ENCODE peak calls at places on chromosomes 4 and X, in six cellular contexts. One of them, this sample, is unnamed.

GRCh38 chrX:130772313-130773140 is 130.5 kb downstream of the ENOX2 start:
- DNase-seq in K562: peak; percentile 16
- DNase-seq in WERI-Rb-1: no peak
- DNase-seq in NT2/D1: no peak
- DNase-seq in ascending aorta: no peak
- DNase-seq in BE2C: no peak
- DNase-seq in this sample: no peak

GRCh38 chr4:186722856-186723206 is 825 bp downstream of the FAT1 start:
- DNase-seq in K562: no peak
- DNase-seq in BE2C: no peak
- DNase-seq in NT2/D1: no peak
- DNase-seq in WERI-Rb-1: no peak
- DNase-seq in ascending aorta: no peak
- DNase-seq in this sample: no peak

GRCh38 chr4:85028910-85029309 is 62.4 kb upstream of the WDFY3 start:
- DNase-seq in NT2/D1: no peak
- DNase-seq in K562: no peak
- DNase-seq in WERI-Rb-1: no peak
- DNase-seq in ascending aorta: no peak
- DNase-seq in BE2C: peak; percentile 15
- DNase-seq in this sample: no peak

GRCh38 chrX:123779908-123780396 is 47.1 kb upstream of the THOC2 start:
- DNase-seq in ascending aorta: no peak
- DNase-seq in NT2/D1: no peak
- DNase-seq in K562: peak; percentile 27
- DNase-seq in WERI-Rb-1: no peak
- DNase-seq in BE2C: no peak
- DNase-seq in this sample: no peak

GRCh38 chr4:152138451-152138850 is 377.6 kb upstream of the GATB start:
- DNase-seq in BE2C: no peak
- DNase-seq in WERI-Rb-1: peak; percentile 26
- DNase-seq in ascending aorta: no peak
- DNase-seq in NT2/D1: no peak
- DNase-seq in K562: no peak
- DNase-seq in this sample: no peak

GRCh38 chr4:11801466-11802446 is 373.1 kb upstream of the HS3ST1 start:
- DNase-seq in ascending aorta: no peak
- DNase-seq in WERI-Rb-1: no peak
- DNase-seq in K562: no peak
- DNase-seq in NT2/D1: no peak
- DNase-seq in BE2C: no peak
- DNase-seq in this sample: no peak

GRCh38 chr4:88457307-88458090 is 580 bp downstream of the HERC5 start:
- DNase-seq in K562: no peak
- DNase-seq in ascending aorta: peak; percentile 75
- DNase-seq in WERI-Rb-1: peak; percentile 42
- DNase-seq in NT2/D1: no peak
- DNase-seq in BE2C: peak; percentile 9
- DNase-seq in this sample: no peak

GRCh38 chr4:29278580-29278979 is 1441.6 kb upstream of the PCDH7 start:
- DNase-seq in WERI-Rb-1: no peak
- DNase-seq in ascending aorta: no peak
- DNase-seq in K562: no peak
- DNase-seq in NT2/D1: no peak
- DNase-seq in BE2C: no peak
- DNase-seq in this sample: no peak

GRCh38 chr4:2861631-2862436 is 18.2 kb downstream of the ADD1 start:
- DNase-seq in ascending aorta: no peak
- DNase-seq in NT2/D1: no peak
- DNase-seq in BE2C: no peak
- DNase-seq in K562: no peak
- DNase-seq in WERI-Rb-1: no peak
- DNase-seq in this sample: no peak

GRCh38 chr4:185275501-185275900 is 66.1 kb downstream of the SNX25 start:
- DNase-seq in ascending aorta: no peak
- DNase-seq in BE2C: no peak
- DNase-seq in WERI-Rb-1: no peak
- DNase-seq in NT2/D1: no peak
- DNase-seq in K562: no peak
- DNase-seq in this sample: no peak

GRCh38 chr4:33467291-33467690 is 2747.1 kb downstream of the PCDH7 start:
- DNase-seq in ascending aorta: no peak
- DNase-seq in WERI-Rb-1: no peak
- DNase-seq in NT2/D1: peak; percentile 3
- DNase-seq in K562: no peak
- DNase-seq in BE2C: no peak
- DNase-seq in this sample: no peak

GRCh38 chrX:121958886-121959285 is 911.5 kb downstream of the GLUD2 start:
- DNase-seq in K562: no peak
- DNase-seq in BE2C: no peak
- DNase-seq in ascending aorta: no peak
- DNase-seq in NT2/D1: no peak
- DNase-seq in WERI-Rb-1: no peak
- DNase-seq in this sample: no peak

GRCh38 chr4:14345356-14345775 is 656.9 kb upstream of the CPEB2 start:
- DNase-seq in BE2C: no peak
- DNase-seq in ascending aorta: peak; percentile 65
- DNase-seq in NT2/D1: no peak
- DNase-seq in K562: no peak
- DNase-seq in WERI-Rb-1: no peak
- DNase-seq in this sample: no peak

GRCh38 chr4:184097240-184097619 is 120.4 kb downstream of the ENPP6 start:
- DNase-seq in BE2C: no peak
- DNase-seq in NT2/D1: no peak
- DNase-seq in ascending aorta: peak; percentile 76
- DNase-seq in K562: peak; percentile 29
- DNase-seq in WERI-Rb-1: no peak
- DNase-seq in this sample: no peak

GRCh38 chr4:163612762-163613161 is 118.3 kb downstream of the TMA16 start:
- DNase-seq in WERI-Rb-1: no peak
- DNase-seq in NT2/D1: no peak
- DNase-seq in BE2C: no peak
- DNase-seq in K562: no peak
- DNase-seq in ascending aorta: no peak
- DNase-seq in this sample: peak; percentile 66
- H3K4me3 ChIP-seq in WERI-Rb-1: no peak overlapping the region
- H3K4me3 ChIP-seq in NT2/D1: no peak overlapping the region
- H3K4me3 ChIP-seq in BE2C: no peak overlapping the region
- H3K4me3 ChIP-seq in K562: no peak overlapping the region
- H3K4me3 ChIP-seq in ascending aorta: peak overlapping the region; percentile 35
- H3K4me3 ChIP-seq in this sample: peak overlapping the region; percentile 62

GRCh38 chr4:122150896-122151295 is 1.2 kb upstream of the BLTP1 start:
- DNase-seq in ascending aorta: no peak
- DNase-seq in WERI-Rb-1: no peak
- DNase-seq in K562: no peak
- DNase-seq in NT2/D1: no peak
- DNase-seq in BE2C: no peak
- DNase-seq in this sample: peak; percentile 52
- H3K4me3 ChIP-seq in ascending aorta: peak overlapping the region; percentile 97
- H3K4me3 ChIP-seq in WERI-Rb-1: no peak overlapping the region
- H3K4me3 ChIP-seq in K562: no peak overlapping the region
- H3K4me3 ChIP-seq in NT2/D1: no peak overlapping the region
- H3K4me3 ChIP-seq in BE2C: no peak overlapping the region
- H3K4me3 ChIP-seq in this sample: peak overlapping the region; percentile 93

DNA sequence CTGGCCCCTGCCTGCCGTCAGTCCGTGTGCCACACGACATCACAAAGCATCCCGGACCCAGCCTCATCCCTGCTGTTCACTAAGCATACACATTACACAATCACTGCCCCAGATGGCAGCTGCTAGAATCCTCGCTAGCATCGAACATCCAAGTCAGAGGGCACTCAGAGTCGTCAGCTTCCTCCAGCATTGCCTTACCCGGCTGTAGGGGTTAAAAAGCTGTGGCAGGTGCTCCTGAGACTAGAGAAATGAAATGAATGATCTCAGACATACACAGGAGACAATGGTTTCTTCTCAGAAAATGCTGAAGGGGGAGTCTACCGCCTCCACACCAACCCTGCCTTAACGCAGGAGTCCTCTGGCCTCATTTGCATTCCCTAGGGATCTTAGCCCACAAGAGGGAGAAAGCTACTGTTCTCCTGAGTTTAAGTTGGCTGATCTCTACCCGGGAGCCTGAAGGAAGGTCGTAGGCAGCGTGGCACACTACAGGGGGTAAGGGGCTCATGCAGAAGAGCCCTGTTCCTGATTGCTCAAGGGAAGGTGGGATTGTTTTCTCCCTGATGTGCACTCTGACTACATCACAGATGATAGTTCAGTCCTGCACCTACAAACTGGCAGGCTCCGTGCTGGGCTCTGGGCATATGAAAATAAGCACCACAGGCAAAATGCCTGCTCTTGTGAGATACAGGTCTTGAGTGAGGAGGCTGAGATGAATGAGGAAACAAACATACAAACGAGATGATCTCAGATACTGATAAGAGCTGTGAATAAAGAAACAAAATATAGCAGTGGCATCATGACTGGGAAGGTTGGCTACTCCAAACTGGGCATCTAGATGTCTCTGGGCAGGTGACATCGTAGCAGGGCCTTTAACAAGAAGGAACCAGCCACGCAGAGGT is 2.6 kb upstream of the KIAA0232 start:
- DNase-seq in NT2/D1: no peak
- DNase-seq in K562: no peak
- DNase-seq in WERI-Rb-1: peak; percentile 71
- DNase-seq in BE2C: no peak
- DNase-seq in ascending aorta: peak; percentile 58
- DNase-seq in this sample: peak; percentile 48
- H3K4me3 ChIP-seq in NT2/D1: no peak overlapping the region
- H3K4me3 ChIP-seq in K562: no peak overlapping the region
- H3K4me3 ChIP-seq in WERI-Rb-1: no peak overlapping the region
- H3K4me3 ChIP-seq in BE2C: no peak overlapping the region
- H3K4me3 ChIP-seq in ascending aorta: no peak overlapping the region
- H3K4me3 ChIP-seq in this sample: no peak overlapping the region

GRCh38 chr4:83112678-83113428 is 1.7 kb downstream of the PLAC8 start:
- DNase-seq in K562: no peak
- DNase-seq in ascending aorta: no peak
- DNase-seq in NT2/D1: no peak
- DNase-seq in WERI-Rb-1: no peak
- DNase-seq in BE2C: no peak
- DNase-seq in this sample: no peak
- H3K4me3 ChIP-seq in K562: no peak overlapping the region
- H3K4me3 ChIP-seq in ascending aorta: no peak overlapping the region
- H3K4me3 ChIP-seq in NT2/D1: no peak overlapping the region
- H3K4me3 ChIP-seq in WERI-Rb-1: no peak overlapping the region
- H3K4me3 ChIP-seq in BE2C: no peak overlapping the region
- H3K4me3 ChIP-seq in this sample: no peak overlapping the region

DNA sequence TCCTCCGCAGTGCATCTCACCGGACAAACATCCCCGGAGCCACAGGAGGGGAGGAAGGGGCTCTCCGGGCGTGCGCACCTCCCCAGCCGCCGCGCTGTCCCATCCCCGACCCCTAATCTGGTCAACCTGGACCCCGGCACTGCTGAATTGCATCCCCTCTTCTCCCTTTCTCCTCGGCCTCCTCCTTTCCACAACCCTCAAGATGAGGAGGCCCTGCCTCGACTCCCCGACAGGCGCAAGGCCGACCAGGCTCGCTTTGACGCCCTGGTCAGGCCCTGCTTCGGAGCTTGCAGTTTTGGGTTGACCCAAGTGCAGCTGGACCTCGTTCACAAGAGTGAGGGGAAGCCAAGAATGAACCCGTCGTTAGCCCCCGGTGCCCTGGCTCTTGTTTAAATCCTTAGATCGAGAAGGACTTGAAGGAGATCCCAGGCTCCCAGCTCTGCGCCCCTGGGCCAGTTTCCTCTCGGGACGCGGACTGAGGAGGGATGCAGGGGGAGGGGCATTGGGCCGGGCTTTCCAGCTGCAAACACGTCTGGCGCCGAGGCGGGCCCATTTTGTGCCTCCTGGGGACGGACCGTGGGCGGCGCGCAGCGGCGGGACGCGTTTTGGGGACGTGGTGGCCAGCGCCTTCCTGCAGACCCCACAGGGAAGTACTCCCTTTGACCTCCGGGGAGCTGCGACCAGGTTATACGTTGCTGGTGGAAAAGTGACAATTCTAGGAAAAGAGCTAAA is 2.5 kb downstream of the PDGFRA start:
- DNase-seq in BE2C: no peak
- DNase-seq in NT2/D1: no peak
- DNase-seq in WERI-Rb-1: no peak
- DNase-seq in K562: no peak
- DNase-seq in ascending aorta: peak; percentile 86
- DNase-seq in this sample: no peak
- H3K4me3 ChIP-seq in BE2C: no peak overlapping the region
- H3K4me3 ChIP-seq in NT2/D1: peak overlapping the region; percentile 29
- H3K4me3 ChIP-seq in WERI-Rb-1: no peak overlapping the region
- H3K4me3 ChIP-seq in K562: no peak overlapping the region
- H3K4me3 ChIP-seq in ascending aorta: peak overlapping the region; percentile 81
- H3K4me3 ChIP-seq in this sample: no peak overlapping the region

GRCh38 chr4:139633195-139633594 is 32.4 kb upstream of the MGST2 start:
- DNase-seq in ascending aorta: no peak
- DNase-seq in K562: no peak
- DNase-seq in BE2C: no peak
- DNase-seq in WERI-Rb-1: no peak
- DNase-seq in NT2/D1: no peak
- DNase-seq in this sample: no peak
- H3K4me3 ChIP-seq in ascending aorta: peak overlapping the region; percentile 52
- H3K4me3 ChIP-seq in K562: no peak overlapping the region
- H3K4me3 ChIP-seq in BE2C: no peak overlapping the region
- H3K4me3 ChIP-seq in WERI-Rb-1: peak overlapping the region; percentile 32
- H3K4me3 ChIP-seq in NT2/D1: no peak overlapping the region
- H3K4me3 ChIP-seq in this sample: no peak overlapping the region

DNA sequence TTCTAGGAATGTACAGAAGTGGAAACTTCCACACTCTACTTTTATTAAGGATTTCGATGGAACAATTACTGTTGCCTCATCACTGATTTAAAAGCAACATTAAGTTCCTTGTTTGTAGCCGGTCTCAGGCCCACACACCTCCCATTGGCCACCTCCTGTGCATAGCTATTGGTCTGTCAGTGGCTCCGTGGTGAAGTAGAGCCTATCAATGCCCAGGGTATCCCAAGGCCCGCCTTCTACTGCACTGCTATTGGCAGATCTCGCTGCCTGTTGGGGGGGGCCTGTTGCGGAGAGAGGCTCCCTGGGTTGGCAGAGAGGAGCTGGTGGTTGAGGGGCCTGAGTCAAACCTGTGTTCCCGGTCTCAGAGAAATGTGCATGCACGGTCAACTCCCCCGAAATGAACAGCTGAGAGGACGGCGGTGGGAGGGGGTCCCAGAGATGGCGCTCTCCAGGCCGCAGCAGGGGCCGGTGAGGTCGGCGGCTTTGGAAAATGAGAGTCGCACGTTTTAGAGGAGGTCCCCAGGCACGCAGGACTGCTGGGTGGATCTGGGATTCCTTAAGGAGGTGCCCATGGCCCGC is 4.9 kb upstream of the ARAF start:
- DNase-seq in WERI-Rb-1: no peak
- DNase-seq in NT2/D1: peak; percentile 88
- DNase-seq in K562: peak; percentile 80
- DNase-seq in BE2C: peak; percentile 90
- DNase-seq in ascending aorta: peak; percentile 96
- DNase-seq in this sample: no peak
- H3K4me3 ChIP-seq in WERI-Rb-1: no peak overlapping the region
- H3K4me3 ChIP-seq in NT2/D1: peak overlapping the region; percentile 44
- H3K4me3 ChIP-seq in K562: peak overlapping the region; percentile 37
- H3K4me3 ChIP-seq in BE2C: peak overlapping the region; percentile 58
- H3K4me3 ChIP-seq in ascending aorta: peak overlapping the region; percentile 66
- H3K4me3 ChIP-seq in this sample: no peak overlapping the region